ENCODE peak calls at places on chromosomes 4 and X, in nine cellular contexts. One of them, this sample, is unnamed.

GRCh38 chrX:50747471-50747900 is 66.5 kb downstream of the SHROOM4 start:
- DNase-seq in ureter: no peak
- DNase-seq in left lung: no peak
- DNase-seq in BJ: peak; percentile 53
- DNase-seq in CD8-positive, alpha-beta memory T cell: no peak
- DNase-seq in activated naive CD4-positive, alpha-beta T cell treated with anti-CD3 and anti-CD28 coated beads for 36 hours: peak; percentile 15
- DNase-seq in RPMI7951: no peak
- DNase-seq in EH: peak; percentile 41
- DNase-seq in hepatocyte: peak; percentile 16
- DNase-seq in this sample: no peak

GRCh38 chr4:63325140-63325539 is 1084.1 kb downstream of the TECRL start:
- DNase-seq in ureter: no peak
- DNase-seq in left lung: no peak
- DNase-seq in BJ: no peak
- DNase-seq in CD8-positive, alpha-beta memory T cell: no peak
- DNase-seq in activated naive CD4-positive, alpha-beta T cell treated with anti-CD3 and anti-CD28 coated beads for 36 hours: no peak
- DNase-seq in RPMI7951: no peak
- DNase-seq in EH: no peak
- DNase-seq in hepatocyte: no peak
- DNase-seq in this sample: no peak

GRCh38 chrX:30065226-30065625 is 150.1 kb upstream of the MAGEB2 start:
- DNase-seq in ureter: no peak
- DNase-seq in left lung: no peak
- DNase-seq in BJ: peak; percentile 31
- DNase-seq in CD8-positive, alpha-beta memory T cell: no peak
- DNase-seq in activated naive CD4-positive, alpha-beta T cell treated with anti-CD3 and anti-CD28 coated beads for 36 hours: no peak
- DNase-seq in RPMI7951: peak; percentile 27
- DNase-seq in EH: peak; percentile 74
- DNase-seq in hepatocyte: no peak
- DNase-seq in this sample: peak; percentile 86

GRCh38 chr4:151417164-151417571 is 8.2 kb downstream of the FHIP1A start:
- DNase-seq in ureter: no peak
- DNase-seq in left lung: no peak
- DNase-seq in BJ: no peak
- DNase-seq in CD8-positive, alpha-beta memory T cell: no peak
- DNase-seq in activated naive CD4-positive, alpha-beta T cell treated with anti-CD3 and anti-CD28 coated beads for 36 hours: no peak
- DNase-seq in RPMI7951: peak; percentile 25
- DNase-seq in EH: no peak
- DNase-seq in hepatocyte: no peak
- DNase-seq in this sample: peak; percentile 19

GRCh38 chr4:10730590-10730989 is 46.0 kb upstream of the CLNK start:
- DNase-seq in ureter: no peak
- DNase-seq in left lung: no peak
- DNase-seq in BJ: no peak
- DNase-seq in CD8-positive, alpha-beta memory T cell: no peak
- DNase-seq in activated naive CD4-positive, alpha-beta T cell treated with anti-CD3 and anti-CD28 coated beads for 36 hours: no peak
- DNase-seq in RPMI7951: no peak
- DNase-seq in EH: no peak
- DNase-seq in hepatocyte: no peak
- DNase-seq in this sample: no peak

GRCh38 chr4:74814052-74814451 is 19.7 kb upstream of the BTC start:
- DNase-seq in ureter: no peak
- DNase-seq in left lung: no peak
- DNase-seq in BJ: no peak
- DNase-seq in CD8-positive, alpha-beta memory T cell: no peak
- DNase-seq in activated naive CD4-positive, alpha-beta T cell treated with anti-CD3 and anti-CD28 coated beads for 36 hours: no peak
- DNase-seq in RPMI7951: no peak
- DNase-seq in EH: no peak
- DNase-seq in hepatocyte: no peak
- DNase-seq in this sample: no peak

GRCh38 chr4:915595-915994 is 16.5 kb downstream of the GAK start:
- DNase-seq in ureter: no peak
- DNase-seq in left lung: no peak
- DNase-seq in BJ: no peak
- DNase-seq in CD8-positive, alpha-beta memory T cell: peak; percentile 17
- DNase-seq in activated naive CD4-positive, alpha-beta T cell treated with anti-CD3 and anti-CD28 coated beads for 36 hours: peak; percentile 40
- DNase-seq in RPMI7951: no peak
- DNase-seq in EH: no peak
- DNase-seq in hepatocyte: no peak
- DNase-seq in this sample: no peak

GRCh38 chrX:153406903-153407302 is 4.4 kb upstream of the ZFP92 start:
- DNase-seq in ureter: no peak
- DNase-seq in left lung: no peak
- DNase-seq in BJ: no peak
- DNase-seq in CD8-positive, alpha-beta memory T cell: no peak
- DNase-seq in activated naive CD4-positive, alpha-beta T cell treated with anti-CD3 and anti-CD28 coated beads for 36 hours: no peak
- DNase-seq in RPMI7951: no peak
- DNase-seq in EH: no peak
- DNase-seq in hepatocyte: no peak
- DNase-seq in this sample: no peak

GRCh38 chr4:57320880-57321279 is 210.7 kb upstream of the IGFBP7 start:
- DNase-seq in ureter: no peak
- DNase-seq in left lung: no peak
- DNase-seq in BJ: no peak
- DNase-seq in CD8-positive, alpha-beta memory T cell: no peak
- DNase-seq in activated naive CD4-positive, alpha-beta T cell treated with anti-CD3 and anti-CD28 coated beads for 36 hours: no peak
- DNase-seq in RPMI7951: no peak
- DNase-seq in EH: no peak
- DNase-seq in hepatocyte: no peak
- DNase-seq in this sample: no peak

GRCh38 chrX:338281-338835 is 19.8 kb upstream of the GTPBP6 start:
- DNase-seq in ureter: no peak
- DNase-seq in left lung: peak; percentile 75
- DNase-seq in BJ: no peak
- DNase-seq in CD8-positive, alpha-beta memory T cell: no peak
- DNase-seq in activated naive CD4-positive, alpha-beta T cell treated with anti-CD3 and anti-CD28 coated beads for 36 hours: no peak
- DNase-seq in RPMI7951: no peak
- DNase-seq in EH: no peak
- DNase-seq in hepatocyte: no peak
- DNase-seq in this sample: no peak

GRCh38 chr4:123786955-123787354 is 390.4 kb downstream of the SPRY1 start:
- DNase-seq in ureter: peak; percentile 42
- DNase-seq in left lung: no peak
- DNase-seq in BJ: no peak
- DNase-seq in CD8-positive, alpha-beta memory T cell: no peak
- DNase-seq in activated naive CD4-positive, alpha-beta T cell treated with anti-CD3 and anti-CD28 coated beads for 36 hours: no peak
- DNase-seq in RPMI7951: peak; percentile 45
- DNase-seq in EH: peak; percentile 49
- DNase-seq in hepatocyte: peak; percentile 10
- DNase-seq in this sample: peak; percentile 2

GRCh38 chrX:106247162-106247561 is 79.1 kb downstream of the PWWP3B start:
- DNase-seq in ureter: no peak
- DNase-seq in left lung: no peak
- DNase-seq in BJ: no peak
- DNase-seq in CD8-positive, alpha-beta memory T cell: no peak
- DNase-seq in activated naive CD4-positive, alpha-beta T cell treated with anti-CD3 and anti-CD28 coated beads for 36 hours: no peak
- DNase-seq in RPMI7951: no peak
- DNase-seq in EH: no peak
- DNase-seq in hepatocyte: no peak
- DNase-seq in this sample: no peak

This sample was measured in A172.